ENCODE peak calls at places on chromosome 9, in nine cellular contexts. N is T-helper 2 cell; R is activated CD4-positive, alpha-beta T cell treated with anti-CD3 and anti-CD28 coated beads for 24 hours; J is COLO829; C is lower leg skin; Y is activated CD8-positive, alpha-beta memory T cell treated with anti-CD3 and anti-CD28 coated beads, Interleukin-2, amount 50 U/mL, for 4 hours; P is heart left ventricle; W is RWPE1; A is psoas muscle. Q is an unnamed sample.

GRCh38 chr9:134538856-134539562 is 102.6 kb upstream of the COL5A1 start:
- DNase-seq in N (no peak), R (no peak), J (no peak), C (no peak), Y (no peak), P (peak), W (no peak), A (no peak), Q (no peak)

GRCh38 chr9:107645464-107645833 is 155.9 kb upstream of the KLF4 start:
- DNase-seq in N (no peak), R (no peak), J (no peak), C (no peak), Y (no peak), P (no peak), W (no peak), A (no peak), Q (no peak)

GRCh38 chr9:100848731-100849130 is 179.8 kb upstream of the PLPPR1 start:
- DNase-seq in N (no peak), R (no peak), J (no peak), C (no peak), Y (no peak), P (no peak), W (no peak), A (no peak), Q (no peak)

GRCh38 chr9:131915181-131915580 is 164.5 kb downstream of the MED27 start:
- DNase-seq in N (no peak), R (no peak), J (no peak), C (no peak), Y (no peak), P (no peak), W (peak), A (no peak), Q (no peak)

GRCh38 chr9:126532951-126533910 is 80.5 kb upstream of the LMX1B start:
- DNase-seq in N (no peak), R (no peak), J (no peak), C (no peak), Y (no peak), P (no peak), W (no peak), A (no peak), Q (no peak)

GRCh38 chr9:90300901-90301688 is 341.5 kb downstream of the DIRAS2 start:
- DNase-seq in N (no peak), R (no peak), J (no peak), C (peak), Y (no peak), P (peak), W (peak), A (peak), Q (no peak)

GRCh38 chr9:31336841-31337240 is 1047.6 kb upstream of the ACO1 start:
- DNase-seq in N (no peak), R (no peak), J (no peak), C (no peak), Y (no peak), P (no peak), W (no peak), A (no peak), Q (no peak)

GRCh38 chr9:126000731-126001580 is 253.8 kb downstream of the PBX3 start:
- DNase-seq in N (no peak), R (no peak), J (no peak), C (no peak), Y (no peak), P (no peak), W (no peak), A (no peak), Q (no peak)

GRCh38 chr9:20620658-20621552 is 1.4 kb downstream of the MLLT3 start:
- DNase-seq in N (peak), R (peak), J (no peak), C (peak), Y (peak), P (peak), W (peak), A (peak), Q (peak)

GRCh38 chr9:72401396-72401795 is 36.4 kb upstream of the ZFAND5 start:
- DNase-seq in N (no peak), R (no peak), J (peak), C (no peak), Y (no peak), P (no peak), W (no peak), A (no peak), Q (no peak)

GRCh38 chr9:137544176-137544755 is 5.9 kb downstream of the PNPLA7 start:
- DNase-seq in N (no peak), R (no peak), J (peak), C (no peak), Y (no peak), P (peak), W (no peak), A (no peak), Q (no peak)

GRCh38 chr9:86321373-86321772 is 32.8 kb downstream of the TUT7 start:
- DNase-seq in N (no peak), R (no peak), J (no peak), C (no peak), Y (no peak), P (no peak), W (no peak), A (no peak), Q (no peak)

GRCh38 chr9:135060461-135061116 is 26.9 kb upstream of the OLFM1 start:
- DNase-seq in N (no peak), R (no peak), J (no peak), C (no peak), Y (peak), P (no peak), W (no peak), A (no peak), Q (no peak)

GRCh38 chr9:132798817-132799790 is 79.0 kb downstream of the AK8 start:
- DNase-seq in N (no peak), R (no peak), J (no peak), C (no peak), Y (no peak), P (no peak), W (no peak), A (no peak), Q (no peak)

GRCh38 chr9:136604823-136605525 is 57.7 kb upstream of the EGFL7 start:
- DNase-seq in N (no peak), R (no peak), J (no peak), C (no peak), Y (no peak), P (no peak), W (no peak), A (no peak), Q (no peak)

GRCh38 chr9:98080346-98080745 is 23.8 kb downstream of the NANS start:
- DNase-seq in N (no peak), R (no peak), J (no peak), C (no peak), Y (no peak), P (no peak), W (no peak), A (no peak), Q (no peak)

GRCh38 chr9:117188394-117188793 is 226.5 kb downstream of the ASTN2 start:
- DNase-seq in N (no peak), R (no peak), J (no peak), C (no peak), Y (no peak), P (no peak), W (no peak), A (no peak), Q (no peak)

GRCh38 chr9:20903214-20903613 is 128.2 kb downstream of the HACD4 start:
- DNase-seq in N (no peak), R (no peak), J (no peak), C (no peak), Y (no peak), P (no peak), W (no peak), A (no peak), Q (no peak)

GRCh38 chr9:123216387-123216786 is 52.0 kb downstream of the STRBP start:
- DNase-seq in N (no peak), R (no peak), J (no peak), C (no peak), Y (no peak), P (no peak), W (peak), A (no peak), Q (no peak)

GRCh38 chr9:103661663-103662062 is 432.4 kb upstream of the SMC2 start:
- DNase-seq in N (no peak), R (no peak), J (no peak), C (no peak), Y (no peak), P (no peak), W (peak), A (no peak), Q (no peak)

Q was measured in GM10248.